ENCODE peak calls at places on chromosome 1, in eight cellular contexts. U is tibial artery, Y is tibial nerve, V is PC-9, R is adipocyte, O is uterus, I is adrenal gland, N is H9. C is an unnamed sample. For H3K4me1, the result is how much of the 10 kb centered on the place peaks cover.

GRCh38 chr1:38402230-38402815 is 355.7 kb upstream of the POU3F1 start:
- DNase-seq in U (no peak), I (no peak), R (no peak), V (no peak), N (no peak), O (no peak), Y (no peak), C (no peak)

GRCh38 chr1:237799762-237800474 is 90.8 kb downstream of the ZP4 start:
- DNase-seq in U (no peak), R (peak), N (peak), V (peak), O (no peak), I (peak), Y (no peak), C (no peak)

GRCh38 chr1:26069941-26070807 is 2.7 kb upstream of the TRIM63 start:
- DNase-seq in I (no peak), O (no peak), Y (no peak), V (no peak), N (no peak), R (no peak), U (no peak), C (no peak)

GRCh38 chr1:100268202-100268601 is 2.2 kb downstream of the RTCA start:
- DNase-seq in V (no peak), Y (no peak), R (no peak), N (no peak), U (no peak), I (no peak), O (no peak), C (no peak)

GRCh38 chr1:53073287-53073686 is 11.3 kb downstream of the PODN start:
- DNase-seq in N (no peak), U (no peak), V (no peak), Y (peak), O (no peak), R (no peak), I (no peak), C (no peak)

GRCh38 chr1:115426271-115426771 is 88.3 kb upstream of the NGF start:
- DNase-seq in Y (peak), R (peak), O (peak), U (peak), V (peak), I (peak), N (no peak), C (no peak)

GRCh38 chr1:43668956-43669355 is 19.0 kb downstream of the KDM4A start:
- DNase-seq in U (no peak), O (no peak), N (no peak), R (peak), Y (no peak), I (no peak), V (no peak), C (no peak)

GRCh38 chr1:117567435-117567834 is 38.4 kb upstream of the TENT5C start:
- DNase-seq in V (no peak), I (no peak), Y (no peak), U (peak), O (no peak), N (no peak), R (no peak), C (peak)

GRCh38 chr1:28719332-28719619 is 17.5 kb upstream of the YTHDF2 start:
- DNase-seq in U (no peak), R (no peak), I (no peak), V (no peak), N (no peak), Y (no peak), O (no peak), C (no peak)

GRCh38 chr1:183817576-183818288 is 12.8 kb downstream of the RGL1 start:
- DNase-seq in I (no peak), Y (no peak), O (no peak), U (no peak), V (no peak), R (peak), N (no peak), C (no peak)

GRCh38 chr1:7574121-7575040 is 196.7 kb upstream of the VAMP3 start:
- DNase-seq in I (no peak), U (peak), O (peak), R (no peak), V (no peak), N (no peak), Y (no peak), C (no peak)

GRCh38 chr1:201582977-201583376 is 44.0 kb downstream of the NAV1 start:
- DNase-seq in N (no peak), O (no peak), V (no peak), R (no peak), U (peak), Y (no peak), I (no peak), C (no peak)

GRCh38 chr1:233945573-233945972 is 41.1 kb downstream of the SLC35F3 start:
- DNase-seq in R (no peak), V (peak), U (no peak), N (no peak), O (no peak), Y (no peak), I (no peak), C (no peak)

GRCh38 chr1:93022580-93022979 is 56.5 kb upstream of the MTF2 start:
- DNase-seq in V (no peak), O (no peak), I (no peak), U (no peak), R (no peak), N (no peak), Y (no peak), C (no peak)

GRCh38 chr1:15322648-15323350 is 75.8 kb downstream of the FHAD1 start:
- DNase-seq in N (no peak), U (no peak), Y (no peak), I (peak), V (no peak), R (no peak), O (no peak), C (no peak)

GRCh38 chr1:86567341-86567740 is 20.5 kb downstream of the CLCA4 start:
- DNase-seq in Y (no peak), N (no peak), V (no peak), O (no peak), R (no peak), U (no peak), I (no peak), C (no peak)

GRCh38 chr1:54708385-54708784 is 7.3 kb upstream of the TTC4 start:
- DNase-seq in Y (no peak), N (no peak), V (no peak), U (no peak), O (no peak), I (no peak), R (no peak), C (no peak)
- H3K4me1 ChIP-seq in Y (under half), N (under half), V (under half), U (under half), O (under half), I (under half), R (under half), C (under half)

GRCh38 chr1:33036051-33036525 is 595 bp downstream of the AK2 start:
- DNase-seq in R (peak), V (peak), Y (no peak), O (no peak), N (no peak), U (no peak), I (no peak), C (no peak)
- H3K4me1 ChIP-seq in R (under half), V (under half), Y (under half), O (under half), N (under half), U (under half), I (under half), C (under half)

GRCh38 chr1:30756545-30757195 is 904 bp downstream of the LAPTM5 start:
- DNase-seq in O (no peak), Y (no peak), R (peak), U (peak), N (no peak), V (peak), I (peak), C (peak)
- H3K4me1 ChIP-seq in O (under half), Y (under half), R (under half), U (under half), N (under half), V (half or more), I (under half), C (under half)

GRCh38 chr1:36149973-36150295 is 648 bp upstream of the TRAPPC3 start:
- DNase-seq in V (no peak), Y (no peak), O (no peak), R (no peak), I (no peak), N (no peak), U (peak), C (peak)
- H3K4me1 ChIP-seq in V (under half), Y (under half), O (under half), R (under half), I (under half), N (under half), U (under half), C (under half)